ENCODE peak calls at places on chromosomes 6 and 20, in five cellular contexts. One of them, this sample, is unnamed.
A peak's percentile ranks its signal among the peaks of the same experiment; 100 is the strongest.

GRCh38 chr6:1099257-1099656 is 212.6 kb upstream of the FOXQ1 start:
- DNase-seq in PC-3: no peak
- DNase-seq in fibroblast of lung: no peak
- DNase-seq in GM23248: no peak
- DNase-seq in neuronal stem cell: no peak
- DNase-seq in this sample: no peak

GRCh38 chr20:25047766-25048165 is 10.2 kb downstream of the ACSS1 start:
- DNase-seq in PC-3: no peak
- DNase-seq in fibroblast of lung: no peak
- DNase-seq in GM23248: no peak
- DNase-seq in neuronal stem cell: no peak
- DNase-seq in this sample: no peak

GRCh38 chr6:61558796-61559195 is 727.2 kb downstream of the KHDRBS2 start:
- DNase-seq in PC-3: no peak
- DNase-seq in fibroblast of lung: no peak
- DNase-seq in GM23248: no peak
- DNase-seq in neuronal stem cell: no peak
- DNase-seq in this sample: no peak

GRCh38 chr6:74549746-74550145 is 656.1 kb downstream of the COL12A1 start:
- DNase-seq in PC-3: no peak
- DNase-seq in fibroblast of lung: no peak
- DNase-seq in GM23248: no peak
- DNase-seq in neuronal stem cell: no peak
- DNase-seq in this sample: no peak

GRCh38 chr20:24577271-24577909 is 108.0 kb downstream of the SYNDIG1 start:
- DNase-seq in PC-3: peak; percentile 26
- DNase-seq in fibroblast of lung: no peak
- DNase-seq in GM23248: peak; percentile 6
- DNase-seq in neuronal stem cell: no peak
- DNase-seq in this sample: no peak

GRCh38 chr20:60819511-60819910 is 432.6 kb upstream of the CDH4 start:
- DNase-seq in PC-3: no peak
- DNase-seq in fibroblast of lung: no peak
- DNase-seq in GM23248: no peak
- DNase-seq in neuronal stem cell: no peak
- DNase-seq in this sample: no peak

GRCh38 chr6:12175626-12176025 is 114.5 kb upstream of the EDN1 start:
- DNase-seq in PC-3: no peak
- DNase-seq in fibroblast of lung: no peak
- DNase-seq in GM23248: no peak
- DNase-seq in neuronal stem cell: no peak
- DNase-seq in this sample: no peak

GRCh38 chr6:26432622-26433021 is 7.7 kb upstream of the BTN3A3 start:
- DNase-seq in PC-3: no peak
- DNase-seq in fibroblast of lung: peak; percentile 50
- DNase-seq in GM23248: peak; percentile 27
- DNase-seq in neuronal stem cell: no peak
- DNase-seq in this sample: peak; percentile 30

GRCh38 chr20:36408219-36408618 is 102.1 kb downstream of the DLGAP4 start:
- DNase-seq in PC-3: peak; percentile 74
- DNase-seq in fibroblast of lung: no peak
- DNase-seq in GM23248: peak; percentile 44
- DNase-seq in neuronal stem cell: no peak
- DNase-seq in this sample: no peak

GRCh38 chr20:16007164-16007563 is 566.1 kb downstream of the KIF16B start:
- DNase-seq in PC-3: no peak
- DNase-seq in fibroblast of lung: no peak
- DNase-seq in GM23248: no peak
- DNase-seq in neuronal stem cell: no peak
- DNase-seq in this sample: no peak

GRCh38 chr6:43705996-43706395 is 18.4 kb upstream of the MRPS18A start:
- DNase-seq in PC-3: no peak
- DNase-seq in fibroblast of lung: peak; percentile 24
- DNase-seq in GM23248: peak; percentile 42
- DNase-seq in neuronal stem cell: no peak
- DNase-seq in this sample: no peak

GRCh38 chr6:122129313-122130025 is 270.0 kb upstream of the HSF2 start:
- DNase-seq in PC-3: no peak
- DNase-seq in fibroblast of lung: no peak
- DNase-seq in GM23248: peak; percentile 1
- DNase-seq in neuronal stem cell: no peak
- DNase-seq in this sample: no peak

GRCh38 chr6:38178584-38178886 is 359.0 kb downstream of the ZFAND3 start:
- DNase-seq in PC-3: no peak
- DNase-seq in fibroblast of lung: no peak
- DNase-seq in GM23248: no peak
- DNase-seq in neuronal stem cell: no peak
- DNase-seq in this sample: no peak

GRCh38 chr20:58402305-58402704 is 13.3 kb downstream of the VAPB start:
- DNase-seq in PC-3: no peak
- DNase-seq in fibroblast of lung: no peak
- DNase-seq in GM23248: no peak
- DNase-seq in neuronal stem cell: no peak
- DNase-seq in this sample: no peak

GRCh38 chr6:135488023-135488422 is 9.5 kb downstream of the AHI1 start:
- DNase-seq in PC-3: peak; percentile 56
- DNase-seq in fibroblast of lung: peak; percentile 77
- DNase-seq in GM23248: peak; percentile 81
- DNase-seq in neuronal stem cell: no peak
- DNase-seq in this sample: peak; percentile 67

GRCh38 chr6:9398794-9399373 is 963.5 kb upstream of the SLC35B3 start:
- DNase-seq in PC-3: no peak
- DNase-seq in fibroblast of lung: peak; percentile 28
- DNase-seq in GM23248: no peak
- DNase-seq in neuronal stem cell: no peak
- DNase-seq in this sample: peak; percentile 16

GRCh38 chr20:13009682-13010406 is 1.1 kb downstream of the SPTLC3 start:
- DNase-seq in PC-3: peak; percentile 86
- DNase-seq in fibroblast of lung: peak; percentile 97
- DNase-seq in GM23248: peak; percentile 94
- DNase-seq in neuronal stem cell: no peak
- DNase-seq in this sample: peak; percentile 98

GRCh38 chr20:34861386-34862084 is 11.1 kb downstream of the GGT7 start:
- DNase-seq in PC-3: peak; percentile 57
- DNase-seq in fibroblast of lung: no peak
- DNase-seq in GM23248: no peak
- DNase-seq in neuronal stem cell: no peak
- DNase-seq in this sample: no peak

GRCh38 chr20:33604084-33604990 is 57.8 kb upstream of the C20orf144 start:
- DNase-seq in PC-3: no peak
- DNase-seq in fibroblast of lung: no peak
- DNase-seq in GM23248: no peak
- DNase-seq in neuronal stem cell: no peak
- DNase-seq in this sample: no peak

GRCh38 chr6:50663806-50664205 is 49.5 kb upstream of the TFAP2D start:
- DNase-seq in PC-3: peak; percentile 42
- DNase-seq in fibroblast of lung: no peak
- DNase-seq in GM23248: no peak
- DNase-seq in neuronal stem cell: no peak
- DNase-seq in this sample: no peak

GRCh38 chr6:4253604-4254211 is 118.3 kb upstream of the ECI2 start:
- DNase-seq in PC-3: peak; percentile 80
- DNase-seq in fibroblast of lung: peak; percentile 65
- DNase-seq in GM23248: peak; percentile 75
- DNase-seq in neuronal stem cell: no peak
- DNase-seq in this sample: peak; percentile 54

GRCh38 chr20:25984933-25985332 is 288.3 kb upstream of the ZNF337 start:
- DNase-seq in PC-3: no peak
- DNase-seq in fibroblast of lung: no peak
- DNase-seq in GM23248: peak; percentile 69
- DNase-seq in neuronal stem cell: no peak
- DNase-seq in this sample: no peak

GRCh38 chr20:25039697-25040437 is 18.1 kb downstream of the ACSS1 start:
- DNase-seq in PC-3: peak; percentile 79
- DNase-seq in fibroblast of lung: peak; percentile 72
- DNase-seq in GM23248: peak; percentile 64
- DNase-seq in neuronal stem cell: no peak
- DNase-seq in this sample: peak; percentile 62

GRCh38 chr6:33426590-33427563 is 7.0 kb downstream of the SYNGAP1 start:
- DNase-seq in PC-3: no peak
- DNase-seq in fibroblast of lung: no peak
- DNase-seq in GM23248: peak; percentile 62
- DNase-seq in neuronal stem cell: no peak
- DNase-seq in this sample: no peak

GRCh38 chr20:57397693-57398108 is 6.5 kb downstream of the RBM38 start:
- DNase-seq in PC-3: no peak
- DNase-seq in fibroblast of lung: no peak
- DNase-seq in GM23248: no peak
- DNase-seq in neuronal stem cell: no peak
- DNase-seq in this sample: no peak

GRCh38 chr20:2463616-2464365 is 6.8 kb downstream of the SNRPB start:
- DNase-seq in PC-3: no peak
- DNase-seq in fibroblast of lung: no peak
- DNase-seq in GM23248: no peak
- DNase-seq in neuronal stem cell: no peak
- DNase-seq in this sample: no peak

GRCh38 chr6:24205020-24205492 is 79.0 kb downstream of the NRSN1 start:
- DNase-seq in PC-3: peak; percentile 78
- DNase-seq in fibroblast of lung: peak; percentile 24
- DNase-seq in GM23248: peak; percentile 48
- DNase-seq in neuronal stem cell: peak; percentile 58
- DNase-seq in this sample: peak; percentile 12

GRCh38 chr6:129766959-129767728 is 57.2 kb upstream of the ARHGAP18 start:
- DNase-seq in PC-3: peak; percentile 28
- DNase-seq in fibroblast of lung: peak; percentile 82
- DNase-seq in GM23248: peak; percentile 73
- DNase-seq in neuronal stem cell: peak; percentile 65
- DNase-seq in this sample: peak; percentile 76

GRCh38 chr20:12153616-12154015 is 235.9 kb downstream of the BTBD3 start:
- DNase-seq in PC-3: peak; percentile 81
- DNase-seq in fibroblast of lung: peak; percentile 81
- DNase-seq in GM23248: no peak
- DNase-seq in neuronal stem cell: no peak
- DNase-seq in this sample: peak; percentile 76

GRCh38 chr6:159633196-159633595 is 59.8 kb downstream of the SOD2 start:
- DNase-seq in PC-3: peak; percentile 45
- DNase-seq in fibroblast of lung: peak; percentile 4
- DNase-seq in GM23248: peak; percentile 13
- DNase-seq in neuronal stem cell: no peak
- DNase-seq in this sample: no peak

GRCh38 chr6:1322725-1323219 is 10.9 kb downstream of the FOXQ1 start:
- DNase-seq in PC-3: peak; percentile 40
- DNase-seq in fibroblast of lung: peak; percentile 35
- DNase-seq in GM23248: peak; percentile 38
- DNase-seq in neuronal stem cell: no peak
- DNase-seq in this sample: no peak

GRCh38 chr20:41411458-41411857 is 44.8 kb upstream of the EMILIN3 start:
- DNase-seq in PC-3: peak; percentile 59
- DNase-seq in fibroblast of lung: peak; percentile 21
- DNase-seq in GM23248: peak; percentile 66
- DNase-seq in neuronal stem cell: no peak
- DNase-seq in this sample: peak; percentile 10

GRCh38 chr6:166365806-166366205 is 16.9 kb downstream of the MPC1 start:
- DNase-seq in PC-3: no peak
- DNase-seq in fibroblast of lung: peak; percentile 63
- DNase-seq in GM23248: peak; percentile 16
- DNase-seq in neuronal stem cell: no peak
- DNase-seq in this sample: peak; percentile 44
- H3K27ac ChIP-seq in PC-3: no peak overlapping the region
- H3K27ac ChIP-seq in fibroblast of lung: no peak overlapping the region
- H3K27ac ChIP-seq in GM23248: peak overlapping the region; percentile 31
- H3K27ac ChIP-seq in neuronal stem cell: no peak overlapping the region
- H3K27ac ChIP-seq in this sample: peak overlapping the region; percentile 19

DNA sequence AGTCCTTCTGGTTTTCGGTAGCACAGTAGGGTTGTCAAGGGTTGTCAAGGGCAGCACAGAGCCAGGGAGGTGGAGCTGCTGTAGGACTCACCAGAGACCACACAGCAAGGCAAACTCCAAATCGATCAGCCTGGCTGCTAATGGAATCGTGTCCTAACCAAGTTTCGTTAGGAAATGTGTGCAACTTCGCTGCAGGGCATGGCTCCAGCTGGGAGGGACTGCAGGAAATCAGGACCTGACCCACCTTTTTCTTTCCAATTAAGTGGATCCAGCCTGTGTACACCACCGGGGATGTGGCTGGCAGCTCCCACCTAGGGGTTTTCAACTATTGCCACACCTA is 251.7 kb upstream of the QKI start:
- DNase-seq in PC-3: no peak
- DNase-seq in fibroblast of lung: no peak
- DNase-seq in GM23248: no peak
- DNase-seq in neuronal stem cell: no peak
- DNase-seq in this sample: no peak
- H3K9ac ChIP-seq in PC-3: no peak overlapping the region
- H3K9ac ChIP-seq in fibroblast of lung: no peak overlapping the region
- H3K9ac ChIP-seq in GM23248: no peak overlapping the region
- H3K9ac ChIP-seq in neuronal stem cell: no peak overlapping the region
- H3K9ac ChIP-seq in this sample: no peak overlapping the region

DNA sequence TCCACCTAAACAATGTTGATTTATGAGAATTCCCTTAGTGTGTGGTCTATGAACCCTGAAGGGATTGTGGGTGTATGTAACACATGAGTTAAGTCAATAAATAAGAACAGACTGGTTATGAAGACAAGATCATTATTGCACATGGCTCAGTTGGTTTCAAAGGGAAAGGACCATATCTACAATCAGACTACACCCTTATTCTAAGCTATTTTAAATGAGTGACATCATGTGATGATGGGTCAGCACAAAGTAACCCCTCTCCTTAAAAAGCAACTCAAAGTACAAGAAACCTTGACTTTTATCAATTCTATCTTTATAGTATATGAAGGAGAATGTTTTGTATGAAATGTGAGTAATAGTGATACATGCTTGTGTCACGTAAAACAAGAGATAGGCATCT is 15.3 kb upstream of the ZSCAN23 start:
- DNase-seq in PC-3: peak; percentile 25
- DNase-seq in fibroblast of lung: no peak
- DNase-seq in GM23248: no peak
- DNase-seq in neuronal stem cell: no peak
- DNase-seq in this sample: no peak
- H3K27me3 ChIP-seq in PC-3: peaks cover 61% of the 10 kb centered on the region
- H3K27me3 ChIP-seq in fibroblast of lung: no peaks in the 10 kb centered on the region
- H3K27me3 ChIP-seq in GM23248: no peaks in the 10 kb centered on the region
- H3K27me3 ChIP-seq in neuronal stem cell: no peaks in the 10 kb centered on the region
- H3K27me3 ChIP-seq in this sample: peaks cover 6% of the 10 kb centered on the region

DNA sequence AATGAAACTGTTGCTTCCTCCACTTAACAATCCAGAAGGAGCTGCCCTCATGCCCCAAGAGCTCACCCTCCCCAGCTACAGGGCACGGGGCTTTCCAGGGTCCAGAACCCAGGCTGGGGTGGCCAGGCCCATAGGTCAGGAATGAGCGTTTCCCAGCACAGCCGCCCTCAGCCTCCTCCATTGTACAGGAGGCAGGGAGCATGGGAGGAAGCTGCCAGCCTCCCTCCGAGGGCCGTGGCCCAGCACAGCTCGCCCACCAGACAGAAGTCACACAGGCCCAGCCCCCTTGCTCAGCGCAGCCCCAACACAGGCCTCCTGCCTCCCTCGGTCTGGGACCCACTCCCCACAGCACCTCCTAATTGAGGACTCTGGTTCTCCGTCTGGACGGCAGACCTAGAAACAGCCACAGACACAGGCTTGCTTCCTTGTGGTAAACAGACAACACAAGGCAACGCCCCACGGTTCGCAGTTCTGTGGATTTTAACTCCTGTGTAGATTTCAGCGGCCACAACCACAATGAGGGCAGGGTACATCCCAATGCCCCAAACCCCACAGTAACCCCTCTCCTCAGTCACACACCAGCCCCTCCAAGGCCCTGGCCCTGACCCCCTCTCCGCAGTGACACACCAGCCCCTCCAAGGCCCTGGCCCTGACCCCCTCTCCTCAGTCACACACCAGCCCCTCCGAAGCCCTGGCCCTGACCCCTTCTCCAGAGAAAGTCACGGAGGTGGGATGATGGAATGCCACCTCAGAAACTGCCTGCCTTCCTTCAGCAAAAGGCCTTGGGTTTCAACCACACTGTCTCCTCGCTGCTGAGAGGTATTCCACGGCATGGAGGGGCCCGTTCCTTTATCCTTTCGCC is 173.5 kb downstream of the DLL1 start:
- DNase-seq in PC-3: no peak
- DNase-seq in fibroblast of lung: no peak
- DNase-seq in GM23248: no peak
- DNase-seq in neuronal stem cell: no peak
- DNase-seq in this sample: no peak
- H3K27ac ChIP-seq in PC-3: no peak overlapping the region
- H3K27ac ChIP-seq in fibroblast of lung: no peak overlapping the region
- H3K27ac ChIP-seq in GM23248: no peak overlapping the region
- H3K27ac ChIP-seq in neuronal stem cell: no peak overlapping the region
- H3K27ac ChIP-seq in this sample: no peak overlapping the region

This sample was measured in astrocyte.